ENCODE peak calls at places on chromosomes 6 and 20, in eight cellular contexts. P is GM04503, F is left cardiac atrium, X is retina, E is EH, V is AG10803, N is EL, R is HS-5. C is an unnamed sample.

GRCh38 chr20:41213150-41213820 is 75.9 kb downstream of the PLCG1 start:
- DNase-seq in P (no peak), F (no peak), X (no peak), E (peak), V (no peak), N (peak), R (no peak), C (no peak)

GRCh38 chr6:140932909-140933308 is 1199.8 kb upstream of the GJE1 start:
- DNase-seq in P (no peak), F (no peak), X (no peak), E (no peak), V (no peak), N (no peak), R (no peak), C (no peak)

GRCh38 chr6:54847799-54848597 is 1.4 kb downstream of the FAM83B start:
- DNase-seq in P (no peak), F (no peak), X (no peak), E (peak), V (peak), N (peak), R (peak), C (no peak)

GRCh38 chr20:32523613-32524218 is 61.4 kb downstream of the NOL4L start:
- DNase-seq in P (no peak), F (no peak), X (peak), E (no peak), V (no peak), N (no peak), R (no peak), C (no peak)

GRCh38 chr6:158361961-158362634 is 49.8 kb downstream of the TULP4 start:
- DNase-seq in P (peak), F (no peak), X (no peak), E (peak), V (peak), N (no peak), R (no peak), C (no peak)

GRCh38 chr6:12228447-12229146 is 61.6 kb upstream of the EDN1 start:
- DNase-seq in P (no peak), F (no peak), X (no peak), E (no peak), V (no peak), N (no peak), R (no peak), C (no peak)

GRCh38 chr20:20369353-20370086 is 1.6 kb downstream of the INSM1 start:
- DNase-seq in P (no peak), F (no peak), X (peak), E (no peak), V (no peak), N (no peak), R (no peak), C (no peak)

GRCh38 chr6:131182991-131183425 is 47.7 kb downstream of the AKAP7 start:
- DNase-seq in P (no peak), F (no peak), X (peak), E (peak), V (peak), N (peak), R (no peak), C (no peak)

GRCh38 chr6:56607111-56607752 is 35.5 kb downstream of the DST start:
- DNase-seq in P (no peak), F (no peak), X (no peak), E (no peak), V (no peak), N (no peak), R (no peak), C (no peak)

GRCh38 chr20:50891138-50891537 is 40.1 kb downstream of the ADNP start:
- DNase-seq in P (no peak), F (no peak), X (no peak), E (peak), V (no peak), N (no peak), R (no peak), C (no peak)

GRCh38 chr6:117908246-117909107 is 1.4 kb downstream of the SLC35F1 start:
- DNase-seq in P (no peak), F (peak), X (peak), E (no peak), V (no peak), N (no peak), R (no peak), C (no peak)

GRCh38 chr6:96907498-96907897 is 9.8 kb upstream of the NDUFAF4 start:
- DNase-seq in P (no peak), F (no peak), X (no peak), E (peak), V (no peak), N (peak), R (peak), C (no peak)

GRCh38 chr20:44324343-44324742 is 12.5 kb upstream of the R3HDML start:
- DNase-seq in P (no peak), F (no peak), X (peak), E (no peak), V (no peak), N (no peak), R (no peak), C (no peak)

GRCh38 chr6:44058617-44059358 is 68.5 kb downstream of the MRPL14 start:
- DNase-seq in P (peak), F (peak), X (no peak), E (peak), V (peak), N (peak), R (peak), C (no peak)

GRCh38 chr6:128438311-128438916 is 82.0 kb downstream of the PTPRK start:
- DNase-seq in P (no peak), F (peak), X (no peak), E (peak), V (no peak), N (no peak), R (no peak), C (no peak)

GRCh38 chr20:973785-974194 is 28.3 kb downstream of the RSPO4 start:
- DNase-seq in P (peak), F (no peak), X (no peak), E (peak), V (peak), N (peak), R (no peak), C (peak)

GRCh38 chr6:161233986-161234620 is 39.8 kb downstream of the AGPAT4 start:
- DNase-seq in P (peak), F (peak), X (no peak), E (peak), V (peak), N (peak), R (peak), C (no peak)

GRCh38 chr20:56896447-56896846 is 267.3 kb downstream of the TFAP2C start:
- DNase-seq in P (no peak), F (no peak), X (no peak), E (no peak), V (no peak), N (no peak), R (no peak), C (no peak)

GRCh38 chr6:101399627-101399955 is 6.1 kb downstream of the GRIK2 start:
- DNase-seq in P (no peak), F (no peak), X (peak), E (no peak), V (no peak), N (no peak), R (no peak), C (no peak)

GRCh38 chr6:5638666-5639065 is 368.1 kb downstream of the NRN1 start:
- DNase-seq in P (no peak), F (peak), X (no peak), E (no peak), V (no peak), N (no peak), R (no peak), C (no peak)

GRCh38 chr6:56292505-56293181 is 45.3 kb upstream of the COL21A1 start:
- DNase-seq in P (peak), F (no peak), X (peak), E (peak), V (peak), N (peak), R (peak), C (no peak)

GRCh38 chr6:69617163-69617562 is 179.6 kb downstream of the LMBRD1 start:
- DNase-seq in P (no peak), F (no peak), X (no peak), E (no peak), V (no peak), N (no peak), R (no peak), C (no peak)

GRCh38 chr6:5334341-5334740 is 73.0 kb downstream of the FARS2 start:
- DNase-seq in P (no peak), F (no peak), X (no peak), E (no peak), V (peak), N (no peak), R (no peak), C (no peak)

GRCh38 chr6:168355716-168356522 is 36.3 kb upstream of the DACT2 start:
- DNase-seq in P (no peak), F (peak), X (peak), E (no peak), V (peak), N (no peak), R (no peak), C (no peak)

GRCh38 chr20:6295477-6296256 is 172.8 kb upstream of the FERMT1 start:
- DNase-seq in P (no peak), F (no peak), X (no peak), E (no peak), V (no peak), N (no peak), R (no peak), C (no peak)

GRCh38 chr20:56626367-56627121 is 2.6 kb upstream of the TFAP2C start:
- DNase-seq in P (no peak), F (no peak), X (peak), E (peak), V (peak), N (peak), R (no peak), C (no peak)

GRCh38 chr6:118551063-118551672 is 3.1 kb downstream of the PLN start:
- DNase-seq in P (no peak), F (no peak), X (peak), E (peak), V (peak), N (peak), R (no peak), C (no peak)

GRCh38 chr6:63567966-63568365 is 4.3 kb upstream of the LOC128125822 start:
- DNase-seq in P (no peak), F (no peak), X (no peak), E (no peak), V (no peak), N (no peak), R (no peak), C (no peak)

GRCh38 chr6:77178821-77179220 is 284.5 kb downstream of the HTR1B start:
- DNase-seq in P (peak), F (no peak), X (no peak), E (peak), V (peak), N (peak), R (peak), C (no peak)

GRCh38 chr20:60206259-60206658 is 248.0 kb downstream of the CDH26 start:
- DNase-seq in P (no peak), F (no peak), X (peak), E (peak), V (peak), N (peak), R (no peak), C (no peak)

GRCh38 chr6:147080215-147080614 is 124.0 kb upstream of the STXBP5 start:
- DNase-seq in P (no peak), F (no peak), X (no peak), E (no peak), V (no peak), N (no peak), R (no peak), C (no peak)

GRCh38 chr6:47454713-47455396 is 22.7 kb upstream of the CD2AP start:
- DNase-seq in P (no peak), F (no peak), X (no peak), E (no peak), V (no peak), N (no peak), R (no peak), C (no peak)

GRCh38 chr6:155026366-155027045 is 31.4 kb downstream of the TIAM2 start:
- DNase-seq in P (peak), F (peak), X (no peak), E (peak), V (peak), N (peak), R (peak), C (no peak)

GRCh38 chr6:131096786-131097185 is 33.7 kb upstream of the EPB41L2 start:
- DNase-seq in P (no peak), F (no peak), X (no peak), E (peak), V (peak), N (peak), R (no peak), C (no peak)

GRCh38 chr6:33197431-33198048 is 2.9 kb downstream of the RXRB start:
- DNase-seq in P (peak), F (peak), X (peak), E (peak), V (peak), N (peak), R (no peak), C (no peak)

GRCh38 chr6:44000164-44000842 is 126.9 kb downstream of the MRPL14 start:
- DNase-seq in P (no peak), F (no peak), X (peak), E (no peak), V (no peak), N (no peak), R (no peak), C (no peak)

GRCh38 chr20:33515569-33516216 is 25.8 kb downstream of the CBFA2T2 start:
- DNase-seq in P (no peak), F (no peak), X (no peak), E (no peak), V (no peak), N (no peak), R (no peak), C (no peak)

GRCh38 chr6:22145823-22146379 is 150.9 kb downstream of the PRL start:
- DNase-seq in P (peak), F (no peak), X (peak), E (peak), V (peak), N (peak), R (no peak), C (no peak)

GRCh38 chr6:168042426-168043192 is 36.4 kb downstream of the FRMD1 start:
- DNase-seq in P (no peak), F (no peak), X (no peak), E (no peak), V (no peak), N (no peak), R (no peak), C (no peak)